ENCODE peak calls at places on chromosomes 11 and 22, in five cellular contexts. I, P, V, D and C are unnamed samples. For H3K4me1, the result is how much of the 10 kb centered on the place peaks cover.

GRCh38 chr11:13629752-13630151 is 38.7 kb upstream of the FAR1 start:
- DNase-seq in I (no peak), P (no peak), V (no peak), D (no peak), C (no peak)

GRCh38 chr22:25067851-25068421 is 115.4 kb downstream of the KIAA1671 start:
- DNase-seq in I (peak), P (no peak), V (no peak), D (no peak), C (peak)

GRCh38 chr11:29842061-29842460 is 174.8 kb downstream of the KCNA4 start:
- DNase-seq in I (no peak), P (no peak), V (no peak), D (no peak), C (no peak)

GRCh38 chr22:18987765-18988164 is 51.7 kb upstream of the PRODH start:
- DNase-seq in I (no peak), P (no peak), V (no peak), D (no peak), C (no peak)

GRCh38 chr11:78910322-78910721 is 335.7 kb upstream of the NARS2 start:
- DNase-seq in I (no peak), P (no peak), V (no peak), D (no peak), C (no peak)

GRCh38 chr11:74031310-74031676 is 22.4 kb upstream of the UCP3 start:
- DNase-seq in I (no peak), P (no peak), V (no peak), D (no peak), C (no peak)

GRCh38 chr11:74453373-74453975 is 13.9 kb downstream of the KCNE3 start:
- DNase-seq in I (peak), P (peak), V (peak), D (no peak), C (no peak)

GRCh38 chr11:76744186-76745058 is 38.7 kb upstream of the TSKU start:
- DNase-seq in I (no peak), P (no peak), V (no peak), D (no peak), C (no peak)

GRCh38 chr11:13284776-13285588 is 7.4 kb downstream of the BMAL1 start:
- DNase-seq in I (no peak), P (no peak), V (no peak), D (no peak), C (no peak)

GRCh38 chr11:32087602-32088001 is 3.3 kb upstream of the RCN1 start:
- DNase-seq in I (no peak), P (no peak), V (no peak), D (no peak), C (no peak)

GRCh38 chr22:27420817-27421361 is 380.7 kb downstream of the MN1 start:
- DNase-seq in I (no peak), P (peak), V (no peak), D (peak), C (no peak)

GRCh38 chr11:76062733-76063132 is 143.6 kb downstream of the WNT11 start:
- DNase-seq in I (no peak), P (no peak), V (no peak), D (no peak), C (no peak)

GRCh38 chr11:128156486-128156885 is 430.9 kb downstream of the ETS1 start:
- DNase-seq in I (no peak), P (no peak), V (no peak), D (no peak), C (no peak)

GRCh38 chr22:34973926-34974325 is 92.0 kb upstream of the ISX start:
- DNase-seq in I (no peak), P (no peak), V (no peak), D (no peak), C (no peak)

GRCh38 chr11:131537196-131537595 is 166.8 kb downstream of the NTM start:
- DNase-seq in I (no peak), P (no peak), V (no peak), D (no peak), C (no peak)

GRCh38 chr11:46421257-46421880 is 29.8 kb upstream of the CHRM4 start:
- DNase-seq in I (no peak), P (peak), V (no peak), D (no peak), C (no peak)

GRCh38 chr22:37330200-37331033 is 48.1 kb downstream of the CYTH4 start:
- DNase-seq in I (no peak), P (no peak), V (peak), D (no peak), C (no peak)

GRCh38 chr22:43546186-43546585 is 134.4 kb downstream of the MPPED1 start:
- DNase-seq in I (no peak), P (no peak), V (no peak), D (no peak), C (no peak)

GRCh38 chr11:37687130-37687529 is 1089.1 kb upstream of the RAG2 start:
- DNase-seq in I (no peak), P (no peak), V (no peak), D (no peak), C (no peak)

GRCh38 chr11:76689313-76689712 is 18.8 kb upstream of the LRRC32 start:
- DNase-seq in I (no peak), P (no peak), V (no peak), D (no peak), C (no peak)

GRCh38 chr11:48091426-48092102 is 111.2 kb downstream of the PTPRJ start:
- DNase-seq in I (no peak), P (no peak), V (no peak), D (no peak), C (no peak)

GRCh38 chr11:12997168-12997567 is 11.9 kb upstream of the RASSF10 start:
- DNase-seq in I (no peak), P (no peak), V (no peak), D (no peak), C (no peak)

GRCh38 chr22:22318723-22319465 is 74.3 kb downstream of the VPREB1 start:
- DNase-seq in I (no peak), P (no peak), V (no peak), D (no peak), C (no peak)

GRCh38 chr22:48284671-48285070 is 1522.2 kb downstream of the TBC1D22A start:
- DNase-seq in I (no peak), P (no peak), V (no peak), D (no peak), C (no peak)

GRCh38 chr11:109051200-109051599 is 370.8 kb upstream of the C11orf87 start:
- DNase-seq in I (no peak), P (no peak), V (no peak), D (no peak), C (no peak)

GRCh38 chr22:50691521-50691920 is 18.9 kb downstream of the SHANK3 start:
- DNase-seq in I (peak), P (peak), V (no peak), D (no peak), C (no peak)

GRCh38 chr11:73875840-73876239 is 806 bp downstream of the COA4 start:
- DNase-seq in I (no peak), P (no peak), V (no peak), D (no peak), C (no peak)

GRCh38 chr11:18802381-18803257 is 11.0 kb upstream of the PTPN5 start:
- DNase-seq in I (peak), P (peak), V (no peak), D (no peak), C (no peak)

GRCh38 chr11:111537336-111537860 is 3.1 kb upstream of the LAYN start:
- DNase-seq in I (no peak), P (no peak), V (no peak), D (no peak), C (no peak)

GRCh38 chr11:113494021-113494420 is 18.8 kb upstream of the DRD2 start:
- DNase-seq in I (no peak), P (no peak), V (no peak), D (no peak), C (no peak)

GRCh38 chr11:221998-222789 is 13.9 kb downstream of the SIRT3 start:
- DNase-seq in I (no peak), P (no peak), V (no peak), D (no peak), C (no peak)

GRCh38 chr11:78332872-78333271 is 84.7 kb downstream of the GAB2 start:
- DNase-seq in I (no peak), P (no peak), V (no peak), D (no peak), C (no peak)

GRCh38 chr11:29051935-29052334 is 943.7 kb downstream of the METTL15 start:
- DNase-seq in I (no peak), P (no peak), V (no peak), D (no peak), C (no peak)

GRCh38 chr11:36381005-36381350 is 84.9 kb downstream of the PRR5L start:
- DNase-seq in I (no peak), P (no peak), V (no peak), D (no peak), C (no peak)
- H3K4me1 ChIP-seq in I (under half), P (under half), V (under half), D (under half), C (under half)

GRCh38 chr11:7520981-7521487 is 7.2 kb downstream of the PPFIBP2 start:
- DNase-seq in I (no peak), P (no peak), V (no peak), D (no peak), C (no peak)

GRCh38 chr11:7522106-7522505 is 8.3 kb downstream of the PPFIBP2 start:
- DNase-seq in I (no peak), P (no peak), V (no peak), D (no peak), C (no peak)

GRCh38 chr11:7516488-7516887 is 2.7 kb downstream of the PPFIBP2 start:
- DNase-seq in I (no peak), P (no peak), V (no peak), D (no peak), C (no peak)

GRCh38 chr11:7520011-7520942 is 6.5 kb downstream of the PPFIBP2 start:
- DNase-seq in I (no peak), P (no peak), V (no peak), D (no peak), C (no peak)

DNA sequence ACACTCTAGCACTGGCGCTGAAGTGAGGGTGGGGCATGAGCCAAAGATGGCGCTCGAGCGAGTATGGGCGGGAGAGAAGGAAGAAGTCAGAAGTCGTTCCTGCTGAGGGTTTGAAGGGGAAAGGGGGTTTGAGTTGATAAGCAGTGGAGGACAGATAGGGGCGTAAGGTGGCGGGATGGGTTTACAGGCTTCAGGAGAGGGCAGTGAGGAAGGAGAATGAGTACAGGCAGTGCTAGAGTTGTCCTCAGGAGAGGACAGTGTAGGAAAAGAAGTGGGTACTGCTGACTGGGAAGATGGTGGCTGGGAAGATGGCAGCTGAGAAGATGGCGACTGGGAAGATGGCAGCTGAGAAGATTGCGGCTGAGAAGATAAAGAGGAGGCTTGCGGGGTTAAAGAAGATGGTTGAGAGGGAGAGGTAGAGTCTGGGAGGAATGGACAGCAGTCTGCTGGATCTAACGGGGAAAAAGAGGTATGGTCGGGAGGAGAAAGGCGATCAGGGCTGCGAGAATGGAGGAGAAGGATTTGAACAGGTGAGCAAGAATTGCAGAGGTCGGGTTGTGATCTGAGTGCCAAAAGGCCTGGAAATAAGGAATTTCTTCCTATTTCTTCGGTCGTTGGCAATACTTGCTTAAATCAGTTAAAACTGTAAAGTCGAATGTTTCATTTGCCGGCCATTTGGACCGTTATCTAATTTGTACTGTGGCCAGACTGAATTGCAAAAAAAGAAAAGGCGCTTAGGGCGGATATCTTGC is 5.2 kb downstream of the PPFIBP2 start:
- DNase-seq in I (no peak), P (no peak), V (no peak), D (no peak), C (no peak)
- H3K4me1 ChIP-seq in I (under half), P (under half), V (under half), D (under half), C (under half)

DNA sequence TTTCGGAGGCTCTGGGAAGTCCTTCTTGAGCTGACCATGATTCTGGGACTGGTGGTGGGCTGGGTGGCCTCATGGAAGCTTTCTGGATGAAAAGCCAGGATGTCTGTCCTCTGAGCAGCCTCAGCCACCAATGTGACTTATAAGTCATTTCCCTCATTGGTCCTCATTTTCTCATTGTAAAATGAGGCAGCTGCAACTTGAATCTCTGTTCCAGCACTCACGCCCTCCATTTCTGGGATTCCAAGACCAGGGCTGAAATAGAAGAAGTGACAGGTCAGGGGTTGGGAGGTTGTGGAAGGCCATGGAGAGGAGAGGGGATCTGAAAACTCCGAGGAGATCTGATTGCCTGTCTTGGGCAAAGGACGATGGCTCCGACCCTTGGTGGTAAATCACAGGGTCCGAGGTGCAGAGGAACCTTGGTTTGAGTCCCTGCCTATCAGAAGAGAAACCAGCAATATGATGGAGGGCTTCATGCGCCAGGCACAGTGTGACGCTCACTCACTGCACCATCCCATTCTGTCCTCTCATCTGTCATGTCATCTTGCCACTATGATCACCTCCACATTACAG is 38.3 kb downstream of the TSPAN18 start:
- DNase-seq in I (no peak), P (no peak), V (no peak), D (no peak), C (no peak)
- H3K4me1 ChIP-seq in I (under half), P (half or more), V (under half), D (under half), C (under half)

GRCh38 chr11:67436459-67437081 is 912 bp downstream of the PTPRCAP start:
- DNase-seq in I (peak), P (no peak), V (peak), D (no peak), C (no peak)

GRCh38 chr11:67435031-67435726 is 2.3 kb downstream of the PTPRCAP start:
- DNase-seq in I (peak), P (no peak), V (no peak), D (no peak), C (no peak)

GRCh38 chr11:67437082-67437821 is at the start of gene PTPRCAP:
- DNase-seq in I (peak), P (no peak), V (no peak), D (no peak), C (peak)

GRCh38 chr11:67434395-67434881 is 3.0 kb downstream of the PTPRCAP start:
- DNase-seq in I (peak), P (no peak), V (no peak), D (no peak), C (no peak)

DNA sequence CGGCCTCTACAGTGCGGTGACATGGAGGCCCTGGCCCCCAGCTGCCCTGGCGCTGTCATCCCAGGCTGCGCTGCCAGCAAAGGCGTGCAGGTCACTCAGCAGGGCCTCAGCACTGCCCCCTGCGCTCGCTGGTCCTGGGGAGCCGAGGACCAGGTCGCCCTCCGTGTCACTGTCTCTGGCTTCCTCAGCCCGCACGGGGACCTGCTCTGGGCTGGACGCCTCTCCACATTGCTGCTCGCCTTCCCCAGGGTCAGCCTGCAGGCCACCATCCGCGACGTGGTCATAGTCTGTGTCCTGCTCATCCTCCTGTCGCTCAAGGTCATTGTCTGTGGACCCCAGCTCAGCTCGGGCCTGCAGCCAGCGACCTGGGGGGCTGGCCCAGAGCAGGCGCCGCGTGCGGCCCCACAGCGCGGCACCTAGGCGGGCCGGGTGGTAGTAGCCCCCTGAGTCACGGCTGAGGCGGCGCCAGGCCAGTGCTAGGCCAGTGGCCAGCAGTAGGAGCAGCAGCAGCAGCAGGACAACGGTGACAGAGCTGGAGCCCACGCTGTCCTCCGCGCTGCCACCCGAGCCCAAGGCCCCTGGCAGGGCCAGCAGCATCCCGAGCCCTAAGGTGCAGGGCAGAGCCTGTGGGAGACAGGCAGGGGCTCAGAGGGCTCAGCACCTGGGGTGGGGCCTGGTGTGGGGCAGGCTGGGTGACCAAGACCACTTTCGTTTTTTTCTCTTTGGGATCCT is 1.6 kb downstream of the PTPRCAP start:
- DNase-seq in I (no peak), P (no peak), V (no peak), D (no peak), C (no peak)
- H3K4me1 ChIP-seq in I (half or more), P (under half), V (half or more), D (under half), C (half or more)

GRCh38 chr11:116832350-116833290 is 2.9 kb downstream of the APOC3 start:
- DNase-seq in I (no peak), P (no peak), V (no peak), D (no peak), C (no peak)
- H3K4me1 ChIP-seq in I (under half), P (under half), V (under half), D (under half), C (under half)

GRCh38 chr11:2562897-2563215 is 118.0 kb downstream of the KCNQ1 start:
- DNase-seq in I (no peak), P (no peak), V (no peak), D (no peak), C (no peak)
- H3K4me1 ChIP-seq in I (under half), P (under half), V (under half), D (under half), C (under half)

GRCh38 chr11:35515224-35515623 is 10.2 kb downstream of the PAMR1 start:
- DNase-seq in I (no peak), P (no peak), V (no peak), D (no peak), C (no peak)
- H3K4me1 ChIP-seq in I (under half), P (under half), V (under half), D (under half), C (under half)